ENCODE peak calls at places on chromosomes 4 and X, in nine cellular contexts. S is BJ; C is transverse colon; P is CD4-positive, alpha-beta T cell; Q is bronchial epithelial cell; Z is brain microvascular endothelial cell; L is lower leg skin; N is nephron progenitor cell; E is activated B cell treated with CpG ODN at 0.5 μM for 24 hours. Y is an unnamed sample.

GRCh38 chr4:81606166-81606565 is 134.5 kb upstream of the RASGEF1B start:
- DNase-seq in S (no peak), C (no peak), P (no peak), Q (no peak), Z (no peak), L (no peak), N (no peak), E (no peak), Y (no peak)

GRCh38 chr4:11700751-11701226 is 272.1 kb upstream of the HS3ST1 start:
- DNase-seq in S (no peak), C (no peak), P (no peak), Q (peak), Z (no peak), L (no peak), N (no peak), E (no peak), Y (no peak)

GRCh38 chr4:76989391-76990061 is 40.0 kb downstream of the SEPTIN11 start:
- DNase-seq in S (no peak), C (peak), P (peak), Q (no peak), Z (no peak), L (no peak), N (no peak), E (no peak), Y (no peak)

GRCh38 chrX:100363926-100364325 is 46.1 kb downstream of the PCDH19 start:
- DNase-seq in S (no peak), C (no peak), P (no peak), Q (no peak), Z (no peak), L (no peak), N (peak), E (no peak), Y (no peak)

GRCh38 chrX:138986235-138986634 is 274.7 kb upstream of the FGF13 start:
- DNase-seq in S (no peak), C (no peak), P (no peak), Q (peak), Z (no peak), L (no peak), N (no peak), E (no peak), Y (no peak)

GRCh38 chr4:48268956-48269860 is at the start of gene TEC:
- DNase-seq in S (no peak), C (peak), P (peak), Q (peak), Z (no peak), L (peak), N (peak), E (peak), Y (no peak)

GRCh38 chr4:124710253-124710849 is 2.2 kb downstream of the ANKRD50 start:
- DNase-seq in S (no peak), C (no peak), P (no peak), Q (peak), Z (peak), L (no peak), N (no peak), E (no peak), Y (no peak)

GRCh38 chr4:118363166-118363565 is 10.4 kb upstream of the PRSS12 start:
- DNase-seq in S (no peak), C (no peak), P (no peak), Q (no peak), Z (no peak), L (no peak), N (no peak), E (no peak), Y (no peak)

GRCh38 chr4:26330186-26330787 is 9.5 kb downstream of the RBPJ start:
- DNase-seq in S (no peak), C (no peak), P (no peak), Q (peak), Z (peak), L (no peak), N (no peak), E (no peak), Y (no peak)

GRCh38 chr4:124783847-124784246 is 71.3 kb upstream of the ANKRD50 start:
- DNase-seq in S (no peak), C (no peak), P (no peak), Q (peak), Z (peak), L (no peak), N (no peak), E (no peak), Y (no peak)

GRCh38 chrX:53374923-53375322 is 47.5 kb downstream of the SMC1A start:
- DNase-seq in S (no peak), C (no peak), P (no peak), Q (no peak), Z (no peak), L (no peak), N (no peak), E (no peak), Y (no peak)

GRCh38 chrX:137654481-137654880 is 88.6 kb downstream of the ZIC3 start:
- DNase-seq in S (no peak), C (no peak), P (no peak), Q (no peak), Z (no peak), L (no peak), N (no peak), E (no peak), Y (no peak)

GRCh38 chrX:20266810-20267598 is at the start of gene RPS6KA3:
- DNase-seq in S (peak), C (peak), P (peak), Q (peak), Z (peak), L (peak), N (peak), E (peak), Y (peak)

GRCh38 chrX:153665726-153666306 is 7.8 kb downstream of the PNCK start:
- DNase-seq in S (no peak), C (no peak), P (no peak), Q (no peak), Z (no peak), L (peak), N (no peak), E (no peak), Y (no peak)

GRCh38 chrX:54007682-54008081 is 36.6 kb downstream of the PHF8 start:
- DNase-seq in S (no peak), C (no peak), P (no peak), Q (no peak), Z (no peak), L (no peak), N (no peak), E (no peak), Y (no peak)

GRCh38 chr4:20086067-20086466 is 165.6 kb upstream of the SLIT2 start:
- DNase-seq in S (no peak), C (no peak), P (no peak), Q (no peak), Z (no peak), L (no peak), N (no peak), E (no peak), Y (no peak)

GRCh38 chrX:20441123-20441522 is 174.4 kb upstream of the RPS6KA3 start:
- DNase-seq in S (no peak), C (no peak), P (no peak), Q (no peak), Z (no peak), L (no peak), N (no peak), E (no peak), Y (no peak)

GRCh38 chr4:124132161-124132560 is 580.4 kb downstream of the ANKRD50 start:
- DNase-seq in S (no peak), C (no peak), P (no peak), Q (no peak), Z (no peak), L (no peak), N (no peak), E (no peak), Y (no peak)

GRCh38 chr4:92634891-92635290 is 331.1 kb downstream of the GRID2 start:
- DNase-seq in S (no peak), C (no peak), P (no peak), Q (no peak), Z (no peak), L (no peak), N (no peak), E (no peak), Y (no peak)

GRCh38 chrX:100745806-100746537 is 14.1 kb upstream of the SYTL4 start:
- DNase-seq in S (no peak), C (peak), P (no peak), Q (no peak), Z (no peak), L (no peak), N (no peak), E (no peak), Y (no peak)

GRCh38 chr4:3225946-3226345 is 23.0 kb upstream of the MSANTD1 start:
- DNase-seq in S (no peak), C (no peak), P (no peak), Q (no peak), Z (no peak), L (no peak), N (no peak), E (no peak), Y (no peak)

GRCh38 chrX:2627272-2627867 is 63.7 kb upstream of the CD99 start:
- DNase-seq in S (no peak), C (peak), P (peak), Q (peak), Z (peak), L (no peak), N (peak), E (no peak), Y (no peak)

DNA sequence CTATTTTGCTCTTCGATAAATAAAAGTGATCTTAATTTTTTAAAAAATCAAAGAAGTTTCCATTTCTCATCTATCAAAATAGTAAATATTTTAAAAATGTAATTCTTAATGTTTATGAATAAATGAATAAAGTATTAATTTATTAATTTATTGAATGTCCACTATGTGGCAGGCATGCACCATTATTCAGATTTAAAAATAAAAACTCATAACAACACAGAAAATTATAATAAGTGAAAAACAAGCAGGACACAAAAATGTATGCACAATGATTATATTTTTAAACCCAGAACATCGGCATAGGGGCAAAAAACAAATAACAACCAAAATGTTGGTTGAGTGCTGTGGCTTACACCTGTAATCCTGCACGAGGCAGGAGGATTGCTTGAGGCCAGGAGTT is 5.3 kb upstream of the PYURF start:
- DNase-seq in S (no peak), C (no peak), P (no peak), Q (no peak), Z (no peak), L (no peak), N (no peak), E (no peak), Y (no peak)
- TF ChIP-seq CTCF in S (no peak), C (no peak), P (no peak), Q (no peak), Z (no peak), L (no peak), N (no peak), E (no peak), Y (no peak)

GRCh38 chr4:84467601-84468000 is 31.5 kb downstream of the NKX6-1 start:
- DNase-seq in S (no peak), C (no peak), P (no peak), Q (no peak), Z (no peak), L (no peak), N (no peak), E (no peak), Y (no peak)

GRCh38 chr4:84474107-84474506 is 25.0 kb downstream of the NKX6-1 start:
- DNase-seq in S (no peak), C (no peak), P (no peak), Q (no peak), Z (no peak), L (no peak), N (no peak), E (no peak), Y (no peak)

GRCh38 chr4:84472154-84472553 is 26.9 kb downstream of the NKX6-1 start:
- DNase-seq in S (no peak), C (no peak), P (no peak), Q (no peak), Z (no peak), L (no peak), N (no peak), E (no peak), Y (no peak)

DNA sequence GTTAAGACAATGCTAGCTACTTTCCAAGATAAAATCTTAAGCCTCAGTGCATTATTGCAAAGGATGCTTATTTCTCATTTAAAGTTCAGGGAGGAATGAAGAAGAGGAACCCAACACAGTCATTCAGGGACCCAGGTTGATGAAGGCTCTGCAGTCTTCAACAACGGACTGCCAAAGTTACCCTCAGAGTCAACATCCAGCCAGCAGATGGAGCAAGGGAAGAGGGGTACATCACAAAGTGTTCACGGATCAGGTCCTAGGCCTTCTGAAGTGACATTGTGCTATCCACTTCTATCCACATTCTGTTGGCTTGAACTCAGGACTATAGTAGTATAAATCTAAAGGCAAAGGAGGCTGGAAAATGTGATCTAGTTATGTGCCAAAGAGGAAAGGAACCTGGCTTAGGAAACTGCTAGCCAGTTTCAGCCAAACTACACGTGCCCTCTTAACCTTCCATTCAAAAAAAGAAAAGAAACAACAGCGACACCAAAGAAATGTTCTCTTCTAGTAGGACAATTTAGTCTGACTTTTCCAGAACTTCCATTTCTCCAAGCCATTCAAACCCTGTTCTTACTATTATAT is 28.8 kb downstream of the NKX6-1 start:
- DNase-seq in S (no peak), C (no peak), P (no peak), Q (no peak), Z (no peak), L (no peak), N (no peak), E (no peak), Y (no peak)
- TF ChIP-seq CTCF in S (peak), C (no peak), P (no peak), Q (no peak), Z (peak), L (no peak), N (no peak), E (no peak), Y (no peak)

GRCh38 chr4:29073571-29073970 is 1646.6 kb upstream of the PCDH7 start:
- DNase-seq in S (no peak), C (no peak), P (no peak), Q (no peak), Z (no peak), L (no peak), N (no peak), E (no peak), Y (no peak)
- TF ChIP-seq CTCF in S (no peak), C (no peak), P (no peak), Q (no peak), Z (no peak), L (no peak), N (no peak), E (no peak), Y (no peak)

DNA sequence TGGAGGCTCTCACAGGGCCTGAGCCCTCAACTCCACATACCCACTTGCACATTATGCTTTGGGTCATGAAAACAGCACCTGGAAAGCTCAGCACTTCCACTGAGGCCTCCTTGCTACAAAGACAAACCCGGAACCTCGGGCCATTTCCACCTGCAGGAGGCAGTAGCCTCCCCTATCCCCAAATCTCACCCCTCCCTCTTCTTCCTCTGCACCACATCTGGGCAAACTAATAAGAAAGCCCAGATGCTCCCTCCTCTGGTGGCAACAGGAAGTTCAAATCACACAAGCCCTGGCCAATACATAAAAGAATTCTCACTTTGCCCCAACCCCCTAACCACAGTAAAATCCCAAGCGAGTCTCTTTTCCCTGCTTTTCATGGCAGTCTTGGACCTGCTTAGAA is 136.4 kb downstream of the MAPK10 start:
- DNase-seq in S (no peak), C (no peak), P (no peak), Q (peak), Z (peak), L (no peak), N (peak), E (no peak), Y (no peak)
- TF ChIP-seq CTCF in S (peak), C (no peak), P (no peak), Q (peak), Z (peak), L (no peak), N (peak), E (no peak), Y (no peak)

DNA sequence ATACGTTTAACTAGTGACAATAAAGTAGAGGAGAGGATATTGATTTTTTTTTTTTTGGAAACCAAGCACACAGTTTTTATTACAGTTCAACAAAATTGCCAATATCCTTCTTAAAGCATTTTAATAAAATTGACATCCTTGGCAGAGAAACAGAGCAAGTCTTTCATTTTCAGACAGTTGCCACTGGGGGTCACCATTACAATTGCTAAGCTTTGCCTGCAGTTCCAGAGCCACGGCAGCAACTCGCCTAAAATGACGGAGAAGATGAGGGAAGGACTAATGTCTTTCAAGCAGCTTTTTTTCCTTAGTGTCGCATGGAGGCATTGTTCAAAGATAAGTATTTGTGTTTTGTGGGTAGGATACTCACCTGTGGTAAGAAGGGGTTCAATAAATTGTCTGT is 507.8 kb upstream of the ARX start:
- DNase-seq in S (no peak), C (no peak), P (no peak), Q (peak), Z (peak), L (no peak), N (peak), E (no peak), Y (no peak)
- TF ChIP-seq CTCF in S (no peak), C (no peak), P (no peak), Q (no peak), Z (peak), L (no peak), N (peak), E (no peak), Y (no peak)

GRCh38 chrX:67604979-67605703 is 61.3 kb downstream of the AR start:
- DNase-seq in S (peak), C (no peak), P (no peak), Q (peak), Z (peak), L (no peak), N (no peak), E (no peak), Y (no peak)

GRCh38 chrX:67599532-67599931 is 55.7 kb downstream of the AR start:
- DNase-seq in S (no peak), C (no peak), P (no peak), Q (no peak), Z (no peak), L (no peak), N (no peak), E (no peak), Y (no peak)

GRCh38 chrX:67607436-67607835 is 63.6 kb downstream of the AR start:
- DNase-seq in S (peak), C (no peak), P (no peak), Q (no peak), Z (no peak), L (no peak), N (no peak), E (no peak), Y (no peak)

GRCh38 chrX:67596839-67597790 is 53.3 kb downstream of the AR start:
- DNase-seq in S (no peak), C (no peak), P (no peak), Q (no peak), Z (no peak), L (no peak), N (no peak), E (no peak), Y (no peak)

DNA sequence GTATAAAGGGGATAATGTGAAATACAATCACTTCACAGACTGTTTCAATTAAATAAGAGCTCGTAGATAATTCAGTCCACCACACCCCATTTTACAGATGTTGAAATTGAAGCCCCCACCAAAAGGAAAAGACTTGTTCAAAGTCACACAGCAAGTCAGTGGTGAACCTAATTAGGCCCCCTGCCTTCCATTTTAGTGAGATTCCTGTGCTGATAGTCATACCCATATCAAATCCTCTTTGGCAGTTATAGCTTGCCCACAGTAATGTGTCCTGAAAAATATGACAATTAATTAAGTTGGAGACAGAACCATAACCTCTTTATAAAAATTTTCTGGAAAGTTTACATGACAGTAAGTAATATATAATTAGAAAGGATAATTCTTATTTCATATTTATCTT is 58.0 kb downstream of the AR start:
- DNase-seq in S (no peak), C (no peak), P (no peak), Q (no peak), Z (no peak), L (no peak), N (no peak), E (no peak), Y (no peak)
- TF ChIP-seq CTCF in S (no peak), C (no peak), P (no peak), Q (no peak), Z (no peak), L (no peak), N (no peak), E (no peak), Y (no peak)

GRCh38 chr4:61614256-61614655 is 414.1 kb downstream of the ADGRL3 start:
- DNase-seq in S (no peak), C (no peak), P (no peak), Q (peak), Z (no peak), L (no peak), N (no peak), E (no peak), Y (no peak)

DNA sequence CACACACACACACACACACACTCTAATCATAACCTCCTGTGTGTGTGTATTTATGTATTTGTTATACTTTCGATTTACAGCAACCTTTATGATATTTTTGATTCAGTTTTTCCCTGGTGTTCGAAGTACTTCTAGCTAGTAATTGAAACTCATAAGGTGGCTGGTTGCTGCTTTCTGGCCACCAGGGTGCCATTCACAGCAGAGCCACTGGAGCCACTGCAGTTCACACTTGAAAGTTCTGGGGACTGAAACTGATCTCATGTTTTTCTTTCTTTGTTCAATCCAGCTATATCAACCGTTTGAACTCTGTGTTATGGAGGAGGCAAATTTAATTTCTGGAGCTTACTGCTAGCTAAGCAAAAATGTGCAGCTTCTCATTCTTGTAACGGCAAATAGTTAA is 419.4 kb downstream of the ADGRL3 start:
- DNase-seq in S (no peak), C (no peak), P (no peak), Q (no peak), Z (no peak), L (no peak), N (no peak), E (no peak), Y (no peak)
- TF ChIP-seq CTCF in S (no peak), C (no peak), P (no peak), Q (no peak), Z (peak), L (no peak), N (no peak), E (no peak), Y (no peak)

DNA sequence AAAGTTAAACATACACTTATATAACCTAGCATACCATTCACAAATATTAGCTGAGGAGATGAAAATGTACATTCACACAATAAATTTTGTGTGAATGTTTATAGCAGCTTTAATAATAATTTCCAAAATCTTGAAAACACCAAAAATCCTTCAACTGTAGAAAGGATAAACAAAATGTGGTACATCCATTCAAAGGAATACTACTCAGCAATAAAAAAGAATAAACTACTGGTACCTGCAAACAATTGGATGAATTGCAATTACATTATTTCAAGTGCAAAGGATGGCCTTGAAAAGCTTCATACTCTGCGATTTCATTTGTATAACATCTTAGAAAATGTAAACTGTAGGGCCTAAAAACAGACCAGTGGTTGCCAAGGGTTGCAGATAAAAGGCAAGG is 11.7 kb upstream of the RPS6KA6 start:
- DNase-seq in S (no peak), C (no peak), P (no peak), Q (no peak), Z (no peak), L (no peak), N (no peak), E (no peak), Y (no peak)
- TF ChIP-seq CTCF in S (no peak), C (no peak), P (no peak), Q (no peak), Z (no peak), L (no peak), N (no peak), E (no peak), Y (no peak)